ENCODE peak calls at places on chromosomes 11 and 22, in nine cellular contexts. G is natural killer cell, V is ovary, E is thoracic aorta, P is heart right ventricle, Z is WTC11, W is lower leg skin, A is neural progenitor cell, L is Peyer's patch. N is an unnamed sample.

GRCh38 chr11:99814738-99815137 is 794.0 kb downstream of the CNTN5 start:
- DNase-seq in P (no peak), L (no peak), A (no peak), E (no peak), G (no peak), W (no peak), V (no peak), Z (no peak), N (no peak)

GRCh38 chr11:117818036-117818858 is 6.3 kb downstream of the FXYD2 start:
- DNase-seq in E (no peak), G (no peak), L (no peak), P (no peak), V (no peak), Z (no peak), A (no peak), W (no peak), N (no peak)

GRCh38 chr11:84825140-84825539 is 802.0 kb downstream of the DLG2 start:
- DNase-seq in L (no peak), V (no peak), W (no peak), P (no peak), G (no peak), Z (no peak), E (no peak), A (no peak), N (no peak)

GRCh38 chr11:95977534-95978174 is 53.7 kb upstream of the MTMR2 start:
- DNase-seq in P (no peak), A (no peak), V (no peak), G (no peak), L (no peak), Z (no peak), W (no peak), E (no peak), N (no peak)

GRCh38 chr11:132772712-132773545 is 759.4 kb downstream of the OPCML start:
- DNase-seq in Z (no peak), A (peak), G (no peak), W (no peak), V (no peak), E (no peak), P (no peak), L (no peak), N (no peak)

GRCh38 chr11:63510360-63511130 is 4.7 kb downstream of the LGALS12 start:
- DNase-seq in W (no peak), G (no peak), Z (no peak), E (no peak), P (peak), L (no peak), A (peak), V (peak), N (no peak)

GRCh38 chr11:17578296-17578695 is 31.2 kb downstream of the OTOG start:
- DNase-seq in P (no peak), W (peak), V (no peak), Z (peak), A (no peak), E (no peak), G (peak), L (peak), N (peak)

GRCh38 chr11:100932474-100933100 is 197.0 kb downstream of the PGR start:
- DNase-seq in W (no peak), G (no peak), L (no peak), A (peak), P (no peak), V (no peak), E (no peak), Z (no peak), N (no peak)

GRCh38 chr11:121231576-121232278 is 60.8 kb upstream of the SC5D start:
- DNase-seq in W (no peak), E (no peak), L (no peak), Z (no peak), G (no peak), P (peak), V (no peak), A (no peak), N (no peak)

GRCh38 chr11:9601041-9601875 is 27.8 kb downstream of the WEE1 start:
- DNase-seq in Z (peak), E (no peak), G (peak), V (no peak), P (peak), A (no peak), W (peak), L (peak), N (no peak)

GRCh38 chr11:64032050-64032449 is 3.7 kb upstream of the FLRT1 start:
- DNase-seq in L (no peak), Z (no peak), V (no peak), E (no peak), P (no peak), A (no peak), W (no peak), G (no peak), N (no peak)

GRCh38 chr11:18106688-18107087 is 806 bp upstream of the SAAL1 start:
- DNase-seq in V (no peak), Z (no peak), A (no peak), P (no peak), L (no peak), E (no peak), W (no peak), G (no peak), N (no peak)

GRCh38 chr11:110077866-110078325 is 15.3 kb upstream of the ZC3H12C start:
- DNase-seq in L (no peak), E (no peak), Z (no peak), G (no peak), W (no peak), A (no peak), P (no peak), V (no peak), N (no peak)

GRCh38 chr22:38513063-38513462 is 7.0 kb upstream of the DDX17 start:
- DNase-seq in W (no peak), A (peak), L (no peak), P (no peak), V (no peak), E (no peak), Z (peak), G (peak), N (no peak)

GRCh38 chr22:27879923-27880322 is 39.1 kb downstream of the PITPNB start:
- DNase-seq in W (no peak), L (no peak), G (no peak), P (no peak), V (no peak), Z (no peak), A (peak), E (no peak), N (no peak)

GRCh38 chr22:29914991-29915390 is 32.0 kb downstream of the MTMR3 start:
- DNase-seq in A (no peak), G (no peak), P (no peak), E (no peak), L (no peak), W (no peak), V (no peak), Z (no peak), N (no peak)

GRCh38 chr11:121582296-121582695 is 129.5 kb upstream of the SORL1-AS1 start:
- DNase-seq in G (no peak), A (no peak), V (no peak), Z (no peak), P (no peak), L (no peak), E (no peak), W (no peak), N (no peak)

GRCh38 chr22:23212061-23213030 is 32.0 kb downstream of the BCR start:
- DNase-seq in Z (no peak), E (no peak), P (no peak), W (no peak), L (no peak), G (no peak), V (no peak), A (no peak), N (no peak)

GRCh38 chr11:100563541-100564280 is 123.4 kb upstream of the ARHGAP42 start:
- DNase-seq in Z (no peak), E (no peak), V (no peak), P (no peak), W (no peak), G (no peak), L (no peak), A (no peak), N (no peak)

GRCh38 chr11:8192016-8192895 is 23.4 kb upstream of the RIC3 start:
- DNase-seq in L (peak), A (peak), P (peak), V (peak), Z (peak), G (no peak), E (no peak), W (no peak), N (peak)

GRCh38 chr22:27718186-27719032 is 83.1 kb downstream of the MN1 start:
- DNase-seq in P (peak), Z (no peak), G (no peak), W (peak), L (no peak), E (peak), V (peak), A (no peak), N (no peak)

GRCh38 chr11:47510231-47510630 is 42.7 kb downstream of the CELF1 start:
- DNase-seq in A (no peak), P (no peak), W (no peak), E (no peak), L (no peak), G (no peak), V (no peak), Z (no peak), N (no peak)

GRCh38 chr22:30238136-30238535 is 8.4 kb downstream of the LIF start:
- DNase-seq in Z (no peak), P (no peak), E (no peak), A (no peak), G (no peak), L (no peak), V (no peak), W (no peak), N (no peak)

GRCh38 chr11:23314162-23314561 is 453.9 kb upstream of the CCDC179 start:
- DNase-seq in A (no peak), L (no peak), W (no peak), E (no peak), P (no peak), Z (no peak), G (no peak), V (no peak), N (no peak)

GRCh38 chr11:3341298-3341697 is 37.6 kb downstream of the ZNF195 start:
- DNase-seq in A (peak), P (no peak), G (peak), W (peak), Z (peak), L (peak), V (peak), E (no peak), N (no peak)

GRCh38 chr11:27615833-27616232 is 84.4 kb downstream of the BDNF start:
- DNase-seq in V (no peak), G (no peak), A (no peak), E (no peak), P (no peak), Z (no peak), W (no peak), L (no peak), N (no peak)

GRCh38 chr11:47183969-47184368 is 2.3 kb downstream of the PACSIN3 start:
- DNase-seq in V (no peak), G (no peak), L (no peak), Z (no peak), E (no peak), W (no peak), P (peak), A (no peak), N (no peak)

GRCh38 chr22:32200752-32201151 is 4.1 kb downstream of the RFPL2 start:
- DNase-seq in Z (no peak), A (no peak), P (no peak), W (no peak), L (no peak), E (no peak), V (no peak), G (no peak), N (no peak)

GRCh38 chr11:85725510-85726258 is 39.7 kb upstream of the CCDC89 start:
- DNase-seq in Z (no peak), V (no peak), E (no peak), W (no peak), A (no peak), G (no peak), P (no peak), L (no peak), N (no peak)

GRCh38 chr11:57085604-57086003 is 96.1 kb upstream of the LRRC55 start:
- DNase-seq in W (no peak), V (no peak), E (no peak), L (no peak), Z (no peak), P (no peak), G (no peak), A (no peak), N (no peak)
- TF ChIP-seq CTCF in W (no peak), V (no peak), E (no peak), L (no peak), Z (no peak), P (peak), G (no peak), A (peak), N (no peak)

GRCh38 chr11:32333335-32333991 is 101.9 kb downstream of the WT1 start:
- DNase-seq in W (peak), G (no peak), E (no peak), Z (peak), V (peak), L (peak), A (peak), P (peak), N (no peak)
- TF ChIP-seq CTCF in W (no peak), G (no peak), E (peak), Z (no peak), V (no peak), L (no peak), A (peak), P (peak), N (peak)

DNA sequence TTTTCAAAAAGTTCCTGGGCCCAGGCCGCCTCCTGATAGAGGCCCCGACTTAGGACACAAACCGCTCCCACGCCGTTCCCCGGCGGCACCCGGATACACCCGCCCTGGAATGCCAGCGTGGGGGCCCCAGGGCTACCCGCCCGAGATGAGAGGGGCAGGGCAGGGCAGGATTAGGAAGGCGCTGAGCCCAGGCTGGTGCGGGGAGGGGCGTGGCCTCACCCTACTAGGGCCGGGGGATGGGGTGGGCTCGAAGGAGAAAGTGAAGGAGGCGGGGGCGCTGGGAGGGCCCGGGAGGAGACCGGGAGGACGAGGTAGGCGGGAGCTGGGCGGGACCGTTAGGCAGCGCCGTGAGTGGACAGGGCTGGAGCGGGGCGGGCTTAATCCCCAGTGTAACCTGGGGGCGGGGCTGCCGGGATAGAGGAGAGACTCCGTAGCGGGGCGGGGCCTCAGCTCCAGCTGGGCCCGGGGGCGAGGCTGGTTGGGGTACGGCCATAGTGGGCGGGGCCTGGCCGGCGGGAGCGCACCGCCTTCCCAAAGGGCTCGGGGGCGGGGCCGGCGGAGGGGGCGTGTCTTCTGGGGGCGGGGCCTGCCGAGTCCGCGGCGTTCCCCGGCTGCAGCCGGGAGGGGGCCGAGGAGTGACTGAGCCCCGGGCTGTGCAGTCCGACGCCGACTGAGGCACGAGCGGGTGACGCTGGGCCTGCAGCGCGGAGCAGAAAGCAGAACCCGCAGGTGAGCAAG is at the start of gene CD82:
- DNase-seq in V (peak), W (peak), P (peak), L (peak), E (peak), Z (peak), G (peak), A (peak), N (peak)
- TF ChIP-seq CTCF in V (no peak), W (no peak), P (peak), L (peak), E (peak), Z (no peak), G (no peak), A (peak), N (peak)

GRCh38 chr22:19036229-19036522 is 86.0 kb downstream of the DGCR2 start:
- DNase-seq in E (no peak), A (no peak), L (no peak), Z (no peak), V (no peak), W (no peak), P (no peak), G (no peak), N (no peak)

GRCh38 chr22:19037282-19038163 is 84.7 kb downstream of the DGCR2 start:
- DNase-seq in W (peak), L (no peak), V (no peak), P (no peak), G (no peak), E (no peak), A (no peak), Z (peak), N (peak)

GRCh38 chr22:19038164-19038546 is 84.1 kb downstream of the DGCR2 start:
- DNase-seq in E (no peak), G (no peak), L (no peak), W (peak), P (no peak), Z (peak), A (no peak), V (no peak), N (peak)

GRCh38 chr22:19036523-19037273 is 85.5 kb downstream of the DGCR2 start:
- DNase-seq in E (no peak), P (no peak), G (no peak), A (no peak), L (no peak), W (peak), V (no peak), Z (peak), N (peak)

DNA sequence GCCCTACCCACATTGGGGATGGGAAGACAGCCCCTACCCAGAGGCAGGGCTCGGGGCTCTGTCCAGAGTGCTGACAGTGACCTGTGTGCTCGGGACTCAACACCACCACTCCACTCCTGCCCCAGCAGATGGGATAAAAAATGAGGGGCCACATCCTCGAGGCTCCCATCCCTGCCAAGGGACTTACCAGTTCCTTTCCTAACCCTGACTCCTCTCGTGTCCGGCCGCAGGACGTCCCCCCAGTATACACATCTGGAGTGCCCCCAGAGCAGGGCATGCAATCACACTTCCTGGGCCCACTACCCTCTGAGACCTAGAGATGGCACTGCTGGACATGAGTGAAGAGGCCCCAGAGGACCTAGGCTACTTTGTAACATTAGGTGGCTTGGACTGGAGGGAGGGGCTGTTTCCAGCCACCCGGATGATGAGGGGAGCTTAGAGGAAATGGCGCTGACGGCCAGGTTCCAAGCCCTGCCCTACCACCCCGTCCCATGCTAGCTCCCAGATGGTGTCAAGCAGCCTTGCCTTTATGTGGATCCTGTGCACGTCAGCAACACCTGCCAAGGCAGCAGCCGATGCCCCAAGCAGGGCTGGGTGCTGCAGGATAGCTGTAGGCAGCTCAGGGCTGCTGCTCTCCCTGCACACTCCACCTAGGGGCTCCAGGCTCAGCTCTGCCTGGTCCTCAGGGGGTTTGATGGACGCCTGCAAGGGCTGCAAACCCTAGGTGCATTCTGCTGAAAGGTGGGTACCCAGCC is 86.6 kb downstream of the DGCR2 start:
- DNase-seq in Z (peak), P (no peak), W (peak), G (no peak), E (no peak), L (no peak), V (no peak), A (peak), N (peak)
- TF ChIP-seq CTCF in Z (no peak), P (no peak), W (no peak), G (no peak), E (no peak), L (no peak), V (no peak), A (peak), N (no peak)

GRCh38 chr11:65262775-65263174 is 1.0 kb downstream of the POLA2 start:
- DNase-seq in Z (no peak), G (no peak), L (no peak), P (no peak), E (no peak), V (no peak), A (no peak), W (no peak), N (no peak)

GRCh38 chr11:65261591-65262380 is at the start of gene POLA2:
- DNase-seq in W (peak), E (peak), G (peak), P (peak), L (peak), Z (peak), A (peak), V (peak), N (peak)

GRCh38 chr11:65262381-65262680 is 569 bp downstream of the POLA2 start:
- DNase-seq in L (no peak), Z (no peak), A (no peak), V (peak), G (no peak), W (no peak), E (no peak), P (peak), N (no peak)

GRCh38 chr11:65260756-65261590 is 789 bp upstream of the POLA2 start:
- DNase-seq in Z (no peak), W (no peak), P (no peak), A (no peak), E (no peak), V (no peak), L (no peak), G (no peak), N (no peak)

GRCh38 chr11:65266210-65266609 is 4.4 kb downstream of the POLA2 start:
- DNase-seq in W (no peak), A (no peak), E (no peak), Z (peak), G (no peak), V (no peak), P (no peak), L (no peak), N (no peak)
- TF ChIP-seq CTCF in W (no peak), A (no peak), E (no peak), Z (peak), G (peak), V (no peak), P (no peak), L (no peak), N (no peak)

GRCh38 chr11:108666373-108666772 is 1.5 kb downstream of the DDX10 start:
- DNase-seq in L (no peak), V (no peak), P (no peak), A (no peak), Z (no peak), W (no peak), E (no peak), G (no peak), N (no peak)
- TF ChIP-seq CTCF in L (no peak), V (no peak), P (no peak), A (no peak), Z (no peak), W (no peak), E (no peak), G (no peak), N (no peak)

GRCh38 chr22:24414523-24414922 is 12.9 kb upstream of the ADORA2A start:
- DNase-seq in W (peak), Z (no peak), V (peak), L (no peak), E (no peak), A (no peak), G (no peak), P (no peak), N (no peak)

GRCh38 chr22:24413726-24414385 is 13.5 kb upstream of the ADORA2A start:
- DNase-seq in A (no peak), E (no peak), P (no peak), G (no peak), V (no peak), W (peak), L (no peak), Z (no peak), N (no peak)

GRCh38 chr22:24416095-24416494 is 11.3 kb upstream of the ADORA2A start:
- DNase-seq in W (no peak), L (no peak), Z (no peak), A (no peak), E (no peak), P (no peak), V (no peak), G (no peak), N (no peak)

GRCh38 chr22:24416611-24417010 is 10.8 kb upstream of the ADORA2A start:
- DNase-seq in P (no peak), L (no peak), W (peak), E (no peak), A (no peak), G (no peak), Z (no peak), V (no peak), N (no peak)

GRCh38 chr22:24414984-24415945 is 12.1 kb upstream of the ADORA2A start:
- DNase-seq in Z (no peak), V (peak), L (no peak), W (peak), P (no peak), A (no peak), E (no peak), G (no peak), N (no peak)
- TF ChIP-seq CTCF in Z (no peak), V (no peak), L (no peak), W (no peak), P (no peak), A (no peak), E (no peak), G (no peak), N (no peak)

N was measured in type B pancreatic cell.